ENCODE peak calls at places on chromosome 14, in six cellular contexts. Y is mucosa of descending colon; O is osteocyte; V is lower lobe of right lung; G is IMR-90; K is activated CD4-positive, alpha-beta T cell treated with anti-CD3 and anti-CD28 coated beads, Interleukin-2, amount 10 ng/mL, durations not matched to agents 7 days and 5 days. R is an unnamed sample.

GRCh38 chr14:34034447-34035176 is 83.7 kb upstream of the EGLN3 start:
- DNase-seq in O (no peak), G (no peak), K (no peak), Y (no peak), V (no peak), R (no peak)

GRCh38 chr14:31057701-31058364 is 31.7 kb upstream of the STRN3 start:
- DNase-seq in O (no peak), G (no peak), K (no peak), V (no peak), Y (no peak), R (no peak)

GRCh38 chr14:82009076-82009475 is 475.4 kb upstream of the SEL1L start:
- DNase-seq in K (no peak), V (no peak), O (no peak), Y (no peak), G (no peak), R (peak)

GRCh38 chr14:91649930-91650329 is 82.0 kb downstream of the CATSPERB start:
- DNase-seq in O (no peak), K (peak), G (peak), Y (no peak), V (no peak), R (peak)

GRCh38 chr14:78968249-78968648 is 798.1 kb downstream of the NRXN3 start:
- DNase-seq in O (no peak), Y (no peak), V (no peak), G (no peak), K (no peak), R (no peak)

GRCh38 chr14:87810711-87811110 is 182.3 kb downstream of the GALC start:
- DNase-seq in Y (no peak), V (no peak), G (no peak), K (no peak), O (no peak), R (peak)

GRCh38 chr14:106850913-106851825 is 1324.8 kb downstream of the TMEM121 start:
- DNase-seq in V (no peak), Y (peak), G (no peak), O (peak), K (no peak), R (peak)

GRCh38 chr14:76696791-76697190 is 64.5 kb upstream of the VASH1 start:
- DNase-seq in Y (no peak), O (peak), K (no peak), G (no peak), V (no peak), R (no peak)

GRCh38 chr14:68781161-68782021 is 11.5 kb downstream of the ZFP36L1 start:
- DNase-seq in K (peak), V (no peak), O (no peak), Y (peak), G (no peak), R (peak)

GRCh38 chr14:74913986-74914573 is 9.0 kb downstream of the RPS6KL1 start:
- DNase-seq in K (peak), G (peak), V (no peak), Y (no peak), O (no peak), R (peak)

GRCh38 chr14:76780875-76781647 is 19.8 kb downstream of the VASH1 start:
- DNase-seq in K (no peak), G (peak), Y (no peak), O (peak), V (no peak), R (no peak)

GRCh38 chr14:92712654-92713051 is 35.8 kb downstream of the LGMN start:
- DNase-seq in V (no peak), K (no peak), Y (no peak), O (no peak), G (no peak), R (no peak)

GRCh38 chr14:55332654-55333570 is 61.7 kb downstream of the FBXO34 start:
- DNase-seq in G (peak), O (no peak), V (no peak), K (peak), Y (no peak), R (no peak)

GRCh38 chr14:73743431-73743931 is 29.3 kb upstream of the PNMA1 start:
- DNase-seq in Y (peak), O (no peak), V (peak), K (peak), G (no peak), R (peak)

GRCh38 chr14:91400696-91401095 is 16.9 kb downstream of the CCDC88C start:
- DNase-seq in G (peak), Y (no peak), K (no peak), V (no peak), O (no peak), R (no peak)

GRCh38 chr14:67526676-67527459 is 6.2 kb upstream of the PLEKHH1 start:
- DNase-seq in G (peak), V (no peak), Y (no peak), O (no peak), K (peak), R (peak)

GRCh38 chr14:60311417-60311816 is 62.4 kb downstream of the PPM1A start:
- DNase-seq in Y (no peak), K (no peak), V (no peak), O (no peak), G (peak), R (no peak)

GRCh38 chr14:68780358-68781160 is 12.3 kb downstream of the ZFP36L1 start:
- DNase-seq in K (peak), Y (peak), O (no peak), G (peak), V (no peak), R (peak)

GRCh38 chr14:29955087-29955486 is 27.4 kb upstream of the PRKD1 start:
- DNase-seq in V (no peak), O (no peak), Y (no peak), K (no peak), G (peak), R (no peak)

GRCh38 chr14:52455291-52456088 is 96.8 kb downstream of the TXNDC16 start:
- DNase-seq in K (no peak), V (no peak), O (no peak), Y (no peak), G (peak), R (no peak)

GRCh38 chr14:92988786-92989755 is 66.1 kb downstream of the CHGA start:
- DNase-seq in G (no peak), K (no peak), O (no peak), V (peak), Y (no peak), R (no peak)

GRCh38 chr14:46661728-46662127 is 10.1 kb upstream of the RPL10L start:
- DNase-seq in V (no peak), O (no peak), Y (no peak), K (no peak), G (no peak), R (no peak)

GRCh38 chr14:71228711-71229110 is 321.5 kb downstream of the PCNX1 start:
- DNase-seq in Y (no peak), O (no peak), G (no peak), V (no peak), K (no peak), R (no peak)

GRCh38 chr14:50785506-50786063 is 45.4 kb downstream of the NIN start:
- DNase-seq in V (no peak), K (no peak), G (no peak), Y (no peak), O (no peak), R (peak)

GRCh38 chr14:54769955-54770863 is 132.4 kb downstream of the GCH1 start:
- DNase-seq in V (no peak), Y (no peak), K (no peak), G (no peak), O (no peak), R (no peak)

GRCh38 chr14:91108941-91109611 is 4.8 kb upstream of the DGLUCY start:
- DNase-seq in G (no peak), K (peak), V (peak), O (no peak), Y (peak), R (no peak)

GRCh38 chr14:76761849-76762616 is 765 bp downstream of the VASH1 start:
- DNase-seq in O (peak), V (no peak), G (no peak), Y (peak), K (no peak), R (no peak)

GRCh38 chr14:47040490-47040889 is 388.9 kb upstream of the RPL10L start:
- DNase-seq in Y (no peak), O (no peak), V (no peak), K (no peak), G (no peak), R (no peak)

GRCh38 chr14:54782803-54783659 is 119.6 kb downstream of the GCH1 start:
- DNase-seq in O (no peak), G (no peak), K (no peak), V (peak), Y (no peak), R (peak)